ENCODE peak calls at places on chromosomes 11 and 22, in five cellular contexts. M, I, O, U and B are unnamed samples.

GRCh38 chr22:49036513-49036912 is 791.2 kb downstream of the BRD1 start:
- DNase-seq in M (no peak), O (no peak), I (no peak), U (no peak), B (no peak)

GRCh38 chr11:123159146-123159857 is 35.7 kb downstream of the CLMP start:
- DNase-seq in O (no peak), M (peak; percentile 47), I (peak; percentile 73), U (peak; percentile 34), B (no peak)

GRCh38 chr22:44693756-44694155 is 8.2 kb upstream of the PRR5 start:
- DNase-seq in M (no peak), I (no peak), O (no peak), U (no peak), B (no peak)

GRCh38 chr11:10881892-10882291 is 24.0 kb upstream of the ZBED5 start:
- DNase-seq in I (no peak), M (no peak), U (no peak), O (no peak), B (no peak)

GRCh38 chr11:88590366-88590765 is 252.8 kb upstream of the CTSC start:
- DNase-seq in U (peak; percentile 73), I (no peak), O (no peak), M (no peak), B (no peak)

GRCh38 chr22:41561788-41562187 is 978 bp downstream of the CSDC2 start:
- DNase-seq in I (no peak), U (no peak), O (no peak), M (no peak), B (no peak)

GRCh38 chr11:77994434-77995362 is at the start of gene INTS4:
- DNase-seq in M (peak; percentile 100), O (peak; percentile 100), U (peak; percentile 100), I (peak; percentile 100), B (peak; percentile 99)

GRCh38 chr11:8261921-8262551 is 1.6 kb downstream of the LMO1 start:
- DNase-seq in I (no peak), O (no peak), U (no peak), M (no peak), B (no peak)

GRCh38 chr11:99246199-99246598 is 225.4 kb downstream of the CNTN5 start:
- DNase-seq in M (no peak), O (no peak), I (no peak), U (no peak), B (no peak)

GRCh38 chr11:76644591-76644990 is 26.0 kb downstream of the LRRC32 start:
- DNase-seq in M (no peak), U (no peak), O (no peak), I (peak; percentile 78), B (no peak)

GRCh38 chr22:40645579-40646197 is 9.2 kb upstream of the MRTFA start:
- DNase-seq in O (no peak), M (no peak), U (no peak), I (no peak), B (no peak)

GRCh38 chr22:27668828-27669797 is 132.4 kb downstream of the MN1 start:
- DNase-seq in I (no peak), U (peak; percentile 70), O (peak; percentile 88), M (peak; percentile 18), B (no peak)

GRCh38 chr22:23655891-23656475 is 23.9 kb upstream of the DRICH1 start:
- DNase-seq in U (no peak), M (no peak), O (no peak), I (no peak), B (no peak)

GRCh38 chr22:33766056-33766455 is 154.2 kb downstream of the LARGE1 start:
- DNase-seq in O (no peak), I (no peak), U (no peak), M (no peak), B (no peak)

GRCh38 chr11:17581036-17581731 is 34.1 kb downstream of the OTOG start:
- DNase-seq in M (no peak), O (no peak), U (no peak), I (no peak), B (no peak)

GRCh38 chr11:59556883-59557205 is 45.5 kb downstream of the OR4D9 start:
- DNase-seq in M (no peak), O (peak; percentile 85), I (no peak), U (peak; percentile 56), B (no peak)

GRCh38 chr11:59553323-59553722 is 42.0 kb downstream of the OR4D9 start:
- DNase-seq in M (no peak), I (no peak), O (no peak), U (no peak), B (no peak)

GRCh38 chr11:59557940-59558643 is 46.8 kb downstream of the OR4D9 start:
- DNase-seq in O (no peak), I (no peak), U (no peak), M (no peak), B (no peak)

GRCh38 chr11:59556115-59556882 is 45.0 kb downstream of the OR4D9 start:
- DNase-seq in O (peak; percentile 89), U (peak; percentile 88), I (peak; percentile 81), M (peak; percentile 93), B (peak; percentile 54)

DNA sequence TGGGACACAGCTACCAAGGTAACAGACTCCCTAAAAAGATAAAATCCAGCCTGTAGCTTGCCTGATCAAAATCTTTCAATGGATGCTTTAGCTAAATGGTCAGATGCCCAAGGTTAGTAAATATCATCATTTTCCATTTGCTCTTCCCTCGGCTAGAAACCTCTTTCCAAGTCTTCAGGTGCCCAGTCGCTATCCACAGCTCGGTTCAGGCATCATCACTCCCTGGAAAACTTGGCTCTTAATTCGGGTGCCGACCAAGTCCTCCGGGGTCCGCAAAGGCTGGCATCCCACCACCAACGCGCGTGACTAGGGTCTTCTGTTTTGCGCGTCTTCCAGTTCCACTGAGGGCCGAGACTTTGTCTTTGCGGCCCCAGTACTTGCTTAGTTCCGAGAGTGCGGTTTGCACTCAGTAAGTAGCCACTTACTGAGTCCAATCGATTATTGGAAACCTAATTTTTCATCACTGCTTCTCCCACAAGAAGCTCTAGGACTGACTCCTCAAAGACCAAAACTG is 44.3 kb downstream of the OR4D9 start:
- DNase-seq in M (no peak), I (no peak), O (no peak), U (peak; percentile 37), B (no peak)
- H2AFZ ChIP-seq in M (peak overlapping the region; percentile 90), I (peak overlapping the region; percentile 87), O (peak overlapping the region; percentile 8), U (peak overlapping the region; percentile 84), B (peak overlapping the region; percentile 11)

GRCh38 chr22:19817561-19818263 is 37.0 kb downstream of the GNB1L start:
- DNase-seq in M (no peak), O (no peak), U (no peak), I (no peak), B (no peak)

GRCh38 chr22:19820880-19821522 is 33.7 kb downstream of the GNB1L start:
- DNase-seq in U (no peak), O (no peak), M (no peak), I (no peak), B (no peak)

GRCh38 chr22:19818264-19819208 is 36.1 kb downstream of the GNB1L start:
- DNase-seq in U (no peak), O (no peak), M (no peak), I (no peak), B (no peak)

GRCh38 chr22:19819911-19820879 is 34.5 kb downstream of the GNB1L start:
- DNase-seq in M (no peak), I (no peak), O (no peak), U (no peak), B (no peak)

DNA sequence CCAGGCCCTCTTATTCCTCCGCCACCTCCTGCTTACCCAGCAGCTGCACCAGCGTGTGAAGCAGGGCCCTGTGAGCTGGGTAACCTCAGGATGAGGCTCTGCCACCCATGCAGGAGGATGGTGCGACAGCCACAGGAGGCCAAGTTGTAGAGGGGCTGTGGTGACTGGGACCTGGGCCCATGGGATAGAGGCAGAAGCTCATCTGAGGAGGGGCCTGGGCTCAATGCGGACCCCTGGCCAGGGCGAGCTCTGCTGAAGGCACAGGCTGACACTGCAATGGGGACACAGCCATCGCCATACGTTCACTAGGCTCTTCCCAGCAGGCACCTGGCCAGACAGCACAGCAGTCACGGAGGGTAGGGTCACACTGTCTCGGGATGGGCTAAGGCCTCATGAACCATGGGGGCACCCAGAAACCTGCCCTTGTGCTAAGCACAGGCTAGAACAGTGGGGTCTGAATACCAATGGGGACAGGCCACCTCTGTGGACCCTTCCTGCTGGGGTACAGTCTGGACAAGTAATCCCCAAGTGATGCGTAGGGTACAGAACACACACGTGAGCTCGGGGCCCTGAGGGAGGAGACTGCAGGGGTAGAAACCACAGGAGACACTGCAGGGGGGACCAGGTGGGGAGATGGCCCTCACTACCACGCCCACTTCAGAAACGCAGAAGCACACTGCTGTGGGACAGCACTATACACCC is 35.3 kb downstream of the GNB1L start:
- DNase-seq in M (no peak), U (no peak), O (no peak), I (no peak), B (no peak)
- H3K36me3 ChIP-seq in M (no peaks in the 10 kb centered on the region), U (peaks cover under 1% of the 10 kb centered on the region), O (peaks cover 32% of the 10 kb centered on the region), I (no peaks in the 10 kb centered on the region), B (no peaks in the 10 kb centered on the region)

GRCh38 chr11:16217631-16218030 is 138.7 kb downstream of the SOX6 start:
- DNase-seq in U (peak; percentile 70), O (no peak), M (peak; percentile 33), I (no peak), B (no peak)

GRCh38 chr11:16211407-16211806 is 144.9 kb downstream of the SOX6 start:
- DNase-seq in O (no peak), U (no peak), M (no peak), I (no peak), B (no peak)

GRCh38 chr11:16215352-16215751 is 141.0 kb downstream of the SOX6 start:
- DNase-seq in U (no peak), O (no peak), M (no peak), I (no peak), B (no peak)

GRCh38 chr11:16216831-16217230 is 139.5 kb downstream of the SOX6 start:
- DNase-seq in O (no peak), I (no peak), U (no peak), M (no peak), B (no peak)
- H3K9ac ChIP-seq in O (no peak overlapping the region), I (no peak overlapping the region), U (no peak overlapping the region), M (no peak overlapping the region), B (no peak overlapping the region)

GRCh38 chr11:65524010-65524746 is 705 bp upstream of the SCYL1 start:
- DNase-seq in M (no peak), U (no peak), O (no peak), I (peak; percentile 18), B (no peak)
- H2AFZ ChIP-seq in M (peak overlapping the region; percentile 85), U (peak overlapping the region; percentile 91), O (peak overlapping the region; percentile 57), I (peak overlapping the region; percentile 45), B (peak overlapping the region; percentile 53)